ENCODE peak calls at places on chromosomes 7 and 10, in seven cellular contexts. V is IMR-90, Y is H9, A is mesendoderm, O is trophoblast cell, Z is neuronal stem cell, S is H1. T is an unnamed sample.

GRCh38 chr10:21315321-21316220 is 209.9 kb downstream of the SKIDA1 start:
- DNase-seq in V (peak; percentile 86), Y (peak; percentile 78), A (peak; percentile 94), O (peak; percentile 68), Z (peak; percentile 59), S (no peak), T (peak; percentile 92)

GRCh38 chr7:156473476-156474240 is 166.9 kb upstream of the RNF32 start:
- DNase-seq in V (peak; percentile 19), Y (peak; percentile 49), A (peak; percentile 44), O (peak; percentile 57), Z (peak; percentile 12), S (no peak), T (peak; percentile 35)

GRCh38 chr7:94696981-94697670 is 41.2 kb upstream of the SGCE start:
- DNase-seq in V (peak; percentile 97), Y (no peak), A (peak; percentile 59), O (peak; percentile 94), Z (no peak), S (no peak), T (peak; percentile 95)

GRCh38 chr7:138665669-138666140 is 35.5 kb downstream of the SVOPL start:
- DNase-seq in V (no peak), Y (no peak), A (no peak), O (no peak), Z (no peak), S (no peak), T (no peak)

GRCh38 chr7:101813414-101814019 is 3.9 kb upstream of the CUX1 start:
- DNase-seq in V (no peak), Y (no peak), A (no peak), O (no peak), Z (no peak), S (no peak), T (no peak)

GRCh38 chr10:77297370-77297692 is 340.3 kb downstream of the KCNMA1 start:
- DNase-seq in V (peak; percentile 76), Y (no peak), A (no peak), O (no peak), Z (no peak), S (no peak), T (peak; percentile 72)

GRCh38 chr10:78336402-78336791 is 302.7 kb downstream of the RPS24 start:
- DNase-seq in V (peak; percentile 97), Y (no peak), A (no peak), O (no peak), Z (no peak), S (no peak), T (peak; percentile 87)

GRCh38 chr7:142482899-142483658 is 225.2 kb upstream of the PRSS58 start:
- DNase-seq in V (peak; percentile 66), Y (peak; percentile 61), A (peak; percentile 73), O (peak; percentile 61), Z (no peak), S (no peak), T (peak; percentile 69)

GRCh38 chr7:128919881-128920789 is 9.6 kb upstream of the KCP start:
- DNase-seq in V (no peak), Y (peak; percentile 56), A (peak; percentile 65), O (no peak), Z (no peak), S (no peak), T (no peak)

GRCh38 chr7:30927559-30927958 is 15.9 kb downstream of the AQP1 start:
- DNase-seq in V (no peak), Y (no peak), A (no peak), O (no peak), Z (no peak), S (no peak), T (no peak)

GRCh38 chr7:30927040-30927439 is 15.4 kb downstream of the AQP1 start:
- DNase-seq in V (no peak), Y (no peak), A (no peak), O (peak; percentile 49), Z (no peak), S (no peak), T (no peak)

GRCh38 chr7:30925117-30925516 is 13.5 kb downstream of the AQP1 start:
- DNase-seq in V (no peak), Y (no peak), A (no peak), O (no peak), Z (no peak), S (no peak), T (no peak)

GRCh38 chr7:30925913-30926312 is 14.3 kb downstream of the AQP1 start:
- DNase-seq in V (no peak), Y (peak; percentile 11), A (no peak), O (no peak), Z (no peak), S (no peak), T (no peak)

DNA sequence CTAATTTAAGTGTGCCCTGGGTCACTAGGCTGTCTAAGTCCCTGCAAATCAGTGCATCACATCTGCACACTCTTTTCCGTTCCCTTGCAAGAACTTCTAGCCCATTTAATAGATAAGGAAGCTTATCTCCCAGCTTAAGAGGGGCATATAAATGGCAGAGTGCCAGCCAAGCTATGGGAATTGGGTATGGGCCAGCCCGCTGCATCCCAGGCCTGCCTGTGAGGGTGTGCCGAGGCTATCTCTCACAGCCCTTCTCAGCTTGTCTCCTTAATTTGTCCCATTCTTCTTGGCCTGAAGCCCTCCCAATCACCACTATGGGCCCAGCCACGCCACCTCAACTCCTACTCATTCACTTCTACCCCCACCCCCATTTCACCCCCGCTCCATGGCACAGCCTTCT is 14.7 kb downstream of the AQP1 start:
- DNase-seq in V (no peak), Y (no peak), A (no peak), O (no peak), Z (no peak), S (no peak), T (no peak)
- H2BK120ac ChIP-seq in V (no peak overlapping the region), Y (no peak overlapping the region), A (no peak overlapping the region), O (no peak overlapping the region), Z (no peak overlapping the region), S (no peak overlapping the region), T (no peak overlapping the region)

DNA sequence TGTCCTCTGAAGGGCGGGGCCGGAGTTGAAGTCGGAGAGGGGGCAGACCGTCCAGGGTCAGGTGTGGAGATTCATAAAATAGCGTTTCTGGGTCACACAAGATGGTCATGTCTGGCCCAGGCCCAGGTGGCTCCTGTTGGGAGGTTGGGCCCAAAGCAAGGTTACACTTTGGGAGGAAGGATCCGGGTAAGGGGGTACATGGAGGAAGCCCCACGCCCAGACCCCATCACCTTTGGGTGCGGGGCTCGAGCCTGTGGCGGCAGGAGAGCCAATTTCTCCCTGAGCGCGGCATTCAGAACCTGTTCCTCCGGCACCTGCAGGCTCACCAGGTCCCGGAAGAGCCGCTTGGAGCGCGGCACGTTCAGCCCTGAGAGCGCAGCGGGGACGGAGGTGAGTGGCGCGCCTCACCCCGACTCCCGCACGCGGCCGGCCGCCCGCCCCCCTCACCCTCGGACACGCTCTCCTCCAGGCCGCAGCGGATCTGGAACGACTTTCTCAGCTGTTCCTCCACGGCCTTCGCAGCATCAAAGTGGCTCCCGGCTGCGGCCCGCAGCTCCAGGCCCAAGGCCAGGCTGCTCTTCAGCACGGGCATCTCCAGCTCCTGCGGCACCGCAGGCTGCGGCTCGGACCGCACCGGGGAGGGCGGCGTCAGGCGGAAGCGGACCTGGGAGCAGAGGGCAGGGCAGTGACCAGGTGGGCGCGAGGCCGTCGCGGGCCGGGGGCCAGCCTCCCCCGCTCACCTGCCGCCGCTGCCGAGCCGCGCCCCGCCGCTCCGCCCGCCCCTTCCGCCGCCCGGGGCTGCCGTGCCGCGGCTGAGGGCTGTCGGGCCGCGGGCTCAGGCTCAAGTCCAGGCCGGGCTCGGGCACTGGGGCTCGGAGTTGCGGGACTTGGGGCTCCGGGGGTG is 644 bp downstream of the PPP1R35 start:
- DNase-seq in V (no peak), Y (peak; percentile 45), A (peak; percentile 54), O (peak; percentile 70), Z (no peak), S (no peak), T (peak; percentile 33)
- H3K4me1 ChIP-seq in V (peaks cover 13% of the 10 kb centered on the region), Y (no peaks in the 10 kb centered on the region), A (peaks cover 12% of the 10 kb centered on the region), O (peaks cover 16% of the 10 kb centered on the region), Z (peaks cover 27% of the 10 kb centered on the region), S (peaks cover 4% of the 10 kb centered on the region), T (peaks cover 26% of the 10 kb centered on the region)

GRCh38 chr7:109121599-109122300 is 552.1 kb downstream of the DNAJB9 start:
- DNase-seq in V (no peak), Y (no peak), A (no peak), O (peak; percentile 80), Z (no peak), S (no peak), T (no peak)

GRCh38 chr7:109125001-109125400 is 555.3 kb downstream of the DNAJB9 start:
- DNase-seq in V (no peak), Y (no peak), A (no peak), O (peak; percentile 93), Z (no peak), S (no peak), T (no peak)

GRCh38 chr7:109131141-109131540 is 561.5 kb downstream of the DNAJB9 start:
- DNase-seq in V (no peak), Y (no peak), A (no peak), O (no peak), Z (no peak), S (no peak), T (no peak)

DNA sequence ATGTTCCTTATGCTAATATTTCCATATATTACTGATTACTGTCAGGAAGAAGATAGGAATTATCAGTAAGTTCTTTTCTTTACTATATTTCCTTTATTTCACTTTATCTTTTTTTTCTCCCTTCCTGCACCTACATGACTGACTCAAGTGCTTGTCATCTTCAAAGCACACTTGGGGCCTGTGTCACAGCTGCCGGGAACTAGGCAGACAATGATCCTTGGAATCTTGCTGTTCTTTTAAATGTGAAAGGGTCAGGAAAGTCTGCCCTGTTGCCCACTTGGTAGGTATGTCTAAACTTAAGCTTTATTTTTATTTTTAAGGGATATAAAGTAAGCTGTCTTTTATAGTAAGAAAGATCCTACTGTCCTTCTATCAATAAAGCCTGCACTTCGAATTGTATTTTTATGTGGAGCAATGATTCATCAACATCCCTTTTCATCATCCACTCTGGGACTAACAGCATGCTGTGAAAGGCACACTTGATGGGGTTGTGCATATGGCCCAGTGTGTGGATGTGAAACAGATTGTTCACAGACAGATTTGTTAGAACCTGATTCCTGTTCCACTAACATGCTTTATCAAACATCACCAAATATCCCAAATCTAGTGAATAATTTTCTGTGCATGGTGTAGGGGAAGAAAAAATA is 556.9 kb downstream of the DNAJB9 start:
- DNase-seq in V (no peak), Y (peak; percentile 35), A (peak; percentile 47), O (peak; percentile 73), Z (peak; percentile 8), S (peak; percentile 19), T (no peak)
- H2BK120ac ChIP-seq in V (no peak overlapping the region), Y (no peak overlapping the region), A (no peak overlapping the region), O (no peak overlapping the region), Z (no peak overlapping the region), S (no peak overlapping the region), T (no peak overlapping the region)

GRCh38 chr10:80685355-80685754 is 147.7 kb downstream of the SH2D4B start:
- DNase-seq in V (no peak), Y (no peak), A (no peak), O (no peak), Z (no peak), S (no peak), T (no peak)

GRCh38 chr10:80694930-80695329 is 157.2 kb downstream of the SH2D4B start:
- DNase-seq in V (no peak), Y (no peak), A (no peak), O (no peak), Z (no peak), S (no peak), T (no peak)

GRCh38 chr10:80686734-80687561 is 149.2 kb downstream of the SH2D4B start:
- DNase-seq in V (no peak), Y (no peak), A (no peak), O (no peak), Z (no peak), S (no peak), T (no peak)

DNA sequence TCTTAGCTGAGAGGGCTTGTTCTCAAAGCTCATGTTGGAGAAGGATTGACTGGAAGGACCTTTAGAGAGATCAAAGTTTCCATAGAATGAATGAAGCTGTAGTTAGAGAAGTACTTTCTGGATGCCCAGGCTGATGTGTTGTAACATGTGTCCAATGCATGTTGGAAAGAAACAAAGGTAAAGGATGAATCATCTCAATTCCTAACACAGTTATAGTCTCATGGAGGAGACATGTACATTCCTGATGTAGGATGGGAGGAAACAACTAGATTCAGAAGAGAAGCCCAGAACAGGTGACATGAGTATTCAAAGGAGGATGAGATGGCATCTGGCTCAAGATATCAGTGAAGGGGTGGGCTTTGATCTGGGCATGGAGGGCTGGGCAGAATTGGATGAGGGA is 152.7 kb downstream of the SH2D4B start:
- DNase-seq in V (no peak), Y (no peak), A (no peak), O (no peak), Z (no peak), S (no peak), T (no peak)
- H3K4me1 ChIP-seq in V (no peaks in the 10 kb centered on the region), Y (no peaks in the 10 kb centered on the region), A (no peaks in the 10 kb centered on the region), O (no peaks in the 10 kb centered on the region), Z (no peaks in the 10 kb centered on the region), S (no peaks in the 10 kb centered on the region), T (no peaks in the 10 kb centered on the region)

T was measured in mesenchymal stem cell.